ENCODE peak calls at places on chromosomes 16 and 17, in six cellular contexts. R is K562; W is naive thymus-derived CD4-positive, alpha-beta T cell; M is sigmoid colon; J is aorta; Z is neuronal stem cell. V is an unnamed sample.

GRCh38 chr17:546456-546855 is 168.2 kb downstream of the VPS53 start:
- DNase-seq in R (no peak), M (no peak), J (no peak), W (no peak), Z (no peak), V (no peak)

GRCh38 chr16:53666816-53667415 is 36.7 kb downstream of the RPGRIP1L start:
- DNase-seq in Z (no peak), J (no peak), W (no peak), M (no peak), R (no peak), V (no peak)

GRCh38 chr17:10652984-10653680 is 4.0 kb downstream of the MYH3 start:
- DNase-seq in R (no peak), Z (no peak), W (peak; percentile 21), M (no peak), J (no peak), V (no peak)

GRCh38 chr17:42554250-42555121 is 1.8 kb downstream of the HSD17B1 start:
- DNase-seq in W (peak; percentile 67), Z (peak; percentile 86), R (peak; percentile 78), M (peak; percentile 95), J (peak; percentile 96), V (peak; percentile 89)

GRCh38 chr17:28911411-28912045 is 8.6 kb upstream of the DHRS13 start:
- DNase-seq in J (no peak), Z (no peak), R (no peak), W (no peak), M (no peak), V (no peak)

GRCh38 chr17:6166492-6167179 is 96.5 kb downstream of the WSCD1 start:
- DNase-seq in Z (no peak), J (no peak), R (no peak), W (no peak), M (no peak), V (no peak)

GRCh38 chr17:49944451-49944850 is 24.5 kb upstream of the DLX4 start:
- DNase-seq in R (no peak), W (no peak), J (no peak), Z (no peak), M (no peak), V (no peak)

GRCh38 chr17:43935926-43936261 is 6.4 kb downstream of the PPY start:
- DNase-seq in W (no peak), Z (no peak), J (no peak), M (no peak), R (no peak), V (no peak)

GRCh38 chr17:82239926-82240505 is 11.2 kb downstream of the SLC16A3 start:
- DNase-seq in W (no peak), Z (no peak), M (peak; percentile 66), J (no peak), R (no peak), V (no peak)

GRCh38 chr17:18382441-18383078 is 5.0 kb downstream of the EVPLL start:
- DNase-seq in Z (no peak), J (no peak), M (peak; percentile 58), R (no peak), W (no peak), V (no peak)

GRCh38 chr17:45367216-45367615 is 50.4 kb upstream of the MAP3K14 start:
- DNase-seq in W (no peak), R (no peak), J (peak; percentile 61), M (peak; percentile 53), Z (no peak), V (no peak)

GRCh38 chr17:79325707-79326106 is 251.1 kb downstream of the ENGASE start:
- DNase-seq in J (peak; percentile 61), R (peak; percentile 51), M (no peak), Z (peak; percentile 64), W (no peak), V (no peak)

GRCh38 chr17:29143894-29144293 is 36.3 kb downstream of the MYO18A start:
- DNase-seq in Z (no peak), M (no peak), J (no peak), R (no peak), W (no peak), V (no peak)

GRCh38 chr17:45143767-45144198 is 4.5 kb upstream of the HEXIM1 start:
- DNase-seq in R (no peak), W (peak; percentile 33), Z (no peak), J (peak; percentile 97), M (peak; percentile 98), V (peak; percentile 96)

GRCh38 chr16:71883193-71883848 is 661 bp downstream of the ZNF821 start:
- DNase-seq in R (peak; percentile 37), Z (peak; percentile 38), M (peak; percentile 77), J (peak; percentile 85), W (peak; percentile 40), V (peak; percentile 46)

GRCh38 chr16:81521141-81521626 is 76.6 kb downstream of the CMIP start:
- DNase-seq in J (no peak), Z (no peak), W (peak; percentile 79), R (peak; percentile 67), M (no peak), V (no peak)

GRCh38 chr17:73430165-73430680 is 118.4 kb upstream of the CDC42EP4 start:
- DNase-seq in M (no peak), W (no peak), R (no peak), J (peak; percentile 52), Z (no peak), V (no peak)

GRCh38 chr16:49604602-49605001 is 231.0 kb downstream of the C16orf78 start:
- DNase-seq in J (no peak), Z (no peak), W (no peak), R (no peak), M (no peak), V (no peak)

GRCh38 chr17:34118564-34118963 is 136.5 kb upstream of the CCL2 start:
- DNase-seq in J (no peak), W (no peak), Z (no peak), M (no peak), R (no peak), V (no peak)

GRCh38 chr16:1037023-1037933 is 35.3 kb upstream of the SSTR5 start:
- DNase-seq in Z (no peak), M (no peak), W (no peak), R (no peak), J (no peak), V (no peak)

GRCh38 chr16:22324787-22325597 is 27.8 kb downstream of the POLR3E start:
- DNase-seq in W (no peak), Z (no peak), M (no peak), R (no peak), J (no peak), V (no peak)

GRCh38 chr16:79980650-79981521 is 380.3 kb upstream of the MAF start:
- DNase-seq in M (no peak), Z (peak; percentile 30), J (no peak), R (no peak), W (no peak), V (no peak)

GRCh38 chr17:70437656-70438055 is 268.3 kb downstream of the KCNJ2 start:
- DNase-seq in J (no peak), W (no peak), R (no peak), Z (no peak), M (no peak), V (no peak)

DNA sequence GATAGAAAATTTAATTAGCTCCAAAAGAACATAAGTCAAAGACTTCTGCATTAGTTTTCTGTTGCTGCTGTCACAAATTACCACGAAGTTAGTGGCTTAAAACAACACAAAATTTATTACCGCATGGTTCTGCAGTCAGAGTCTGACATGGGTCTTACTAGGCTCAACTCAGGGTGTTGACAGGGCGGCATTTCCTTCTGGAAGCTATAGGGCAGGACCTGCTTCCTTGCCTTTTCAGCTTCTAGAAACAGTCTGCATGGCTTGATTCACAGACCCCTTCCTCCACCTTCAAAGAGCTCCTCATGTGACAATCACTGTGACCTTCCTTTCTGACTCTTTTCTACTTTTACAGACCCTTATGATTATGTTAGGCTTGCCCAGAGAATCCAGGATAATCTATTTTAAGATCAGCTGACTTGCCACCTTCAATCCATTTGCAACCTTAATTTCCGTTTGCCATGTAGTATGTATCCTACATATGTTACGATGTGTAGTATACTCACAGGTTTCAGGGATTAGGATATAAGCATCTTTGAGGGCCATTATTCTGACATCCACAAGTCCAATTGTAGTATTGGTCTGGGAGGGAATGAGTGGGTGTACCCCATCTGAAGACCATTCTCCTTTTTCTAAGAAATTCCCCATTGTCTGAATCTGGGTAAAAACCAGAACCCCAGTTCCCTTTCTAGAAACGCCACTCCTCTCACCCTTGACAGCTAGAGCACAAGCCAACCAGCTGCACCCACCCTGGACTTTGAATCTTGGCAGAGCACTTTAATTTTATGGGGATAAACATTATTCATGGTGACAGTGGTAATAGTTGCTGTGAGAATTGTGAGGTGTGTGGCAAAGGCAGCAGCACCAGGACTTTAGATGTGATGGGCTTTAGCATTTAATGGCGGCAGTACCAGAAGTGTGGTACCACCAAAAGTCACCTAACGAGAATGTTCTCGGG is 265.5 kb downstream of the KCNJ2 start:
- DNase-seq in R (no peak), J (no peak), M (no peak), W (no peak), Z (no peak), V (no peak)
- H3K9me3 ChIP-seq in R (no peaks in the 10 kb centered on the region), J (no peaks in the 10 kb centered on the region), M (no peaks in the 10 kb centered on the region), W (no peaks in the 10 kb centered on the region), Z (no peaks in the 10 kb centered on the region), V (no peaks in the 10 kb centered on the region)

GRCh38 chr16:56191807-56192643 is 736 bp downstream of the GNAO1 start:
- DNase-seq in R (no peak), M (no peak), W (no peak), Z (no peak), J (no peak), V (no peak)
- H3K27ac ChIP-seq in R (no peak overlapping the region), M (peak overlapping the region; percentile 74), W (no peak overlapping the region), Z (no peak overlapping the region), J (no peak overlapping the region), V (peak overlapping the region; percentile 90)

GRCh38 chr16:2708290-2708639 is 11.8 kb downstream of the PRSS27 start:
- DNase-seq in M (no peak), J (no peak), Z (no peak), W (no peak), R (no peak), V (no peak)
- H3K27me3 ChIP-seq in M (no peaks in the 10 kb centered on the region), J (no peaks in the 10 kb centered on the region), Z (no peaks in the 10 kb centered on the region), W (no peaks in the 10 kb centered on the region), R (peaks cover 2% of the 10 kb centered on the region), V (no peaks in the 10 kb centered on the region)

DNA sequence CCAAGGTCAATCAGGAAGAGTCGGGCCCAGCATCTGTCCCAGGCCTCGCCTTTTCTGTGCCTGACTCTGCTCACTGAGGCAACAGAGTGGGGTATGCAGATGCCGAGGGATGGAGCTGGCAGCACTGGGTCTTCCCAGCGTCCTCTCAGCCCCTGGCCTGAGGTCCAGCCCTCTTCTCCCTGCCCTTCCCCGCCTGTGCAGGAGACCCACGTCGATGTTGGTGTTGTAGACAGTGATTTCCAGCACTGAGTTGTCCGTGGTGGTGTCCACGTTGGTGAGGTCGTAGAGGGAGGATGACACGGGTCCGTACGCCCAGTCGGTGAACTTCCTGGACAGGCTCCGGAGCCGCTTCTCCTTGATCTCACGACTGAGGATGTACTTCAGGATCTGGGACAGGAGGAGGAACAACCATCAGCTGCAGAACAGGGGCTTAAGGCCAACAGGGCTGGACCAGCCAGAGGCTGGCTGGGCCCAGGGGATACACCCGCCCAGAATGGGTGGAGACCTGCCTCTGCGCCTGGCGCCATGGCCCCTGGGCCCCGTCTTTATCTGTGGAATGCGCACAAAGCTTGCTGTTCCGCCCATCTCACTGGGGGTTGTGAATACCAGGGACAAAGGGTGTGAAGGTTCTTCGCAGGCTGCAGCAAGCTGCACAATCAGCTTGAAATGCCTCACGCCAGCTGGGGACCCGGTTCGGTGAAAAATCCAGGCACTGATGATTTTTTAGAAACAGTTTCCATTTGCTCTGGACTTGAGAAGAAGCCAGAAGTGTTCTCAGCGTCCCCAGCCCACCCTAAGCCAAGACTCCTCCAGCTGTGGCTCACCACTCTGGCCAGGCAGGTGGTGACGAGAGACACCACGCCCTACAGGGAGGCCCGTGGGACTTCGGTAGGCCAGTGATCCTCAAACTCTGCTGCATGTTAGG is 27.5 kb downstream of the TRPV3 start:
- DNase-seq in R (no peak), W (no peak), M (peak; percentile 64), Z (peak; percentile 70), J (peak; percentile 86), V (peak; percentile 77)
- H3K9me3 ChIP-seq in R (no peaks in the 10 kb centered on the region), W (no peaks in the 10 kb centered on the region), M (no peaks in the 10 kb centered on the region), Z (no peaks in the 10 kb centered on the region), J (no peaks in the 10 kb centered on the region), V (no peaks in the 10 kb centered on the region)

V was measured in uterus.